ENCODE peak calls at places on chromosome 18, in seven cellular contexts. One of them, this sample, is unnamed.

GRCh38 chr18:25169701-25170100 is 182.3 kb downstream of the ZNF521 start:
- DNase-seq in brain microvascular endothelial cell: no peak
- DNase-seq in iris pigment epithelial cell: peak
- DNase-seq in H9: no peak
- DNase-seq in astrocyte: peak
- DNase-seq in NCI-H2029 treated with DMSO at 0.1 percent for 48 hours: no peak
- DNase-seq in fibroblast of lung: peak
- DNase-seq in this sample: no peak

GRCh38 chr18:13268035-13268700 is 49.6 kb downstream of the LDLRAD4 start:
- DNase-seq in brain microvascular endothelial cell: peak
- DNase-seq in iris pigment epithelial cell: peak
- DNase-seq in H9: peak
- DNase-seq in astrocyte: peak
- DNase-seq in NCI-H2029 treated with DMSO at 0.1 percent for 48 hours: no peak
- DNase-seq in fibroblast of lung: peak
- DNase-seq in this sample: peak

GRCh38 chr18:10403675-10404074 is 50.8 kb upstream of the APCDD1 start:
- DNase-seq in brain microvascular endothelial cell: no peak
- DNase-seq in iris pigment epithelial cell: no peak
- DNase-seq in H9: no peak
- DNase-seq in astrocyte: no peak
- DNase-seq in NCI-H2029 treated with DMSO at 0.1 percent for 48 hours: no peak
- DNase-seq in fibroblast of lung: no peak
- DNase-seq in this sample: no peak

GRCh38 chr18:38933322-38933721 is 1367.7 kb upstream of the CELF4 start:
- DNase-seq in brain microvascular endothelial cell: no peak
- DNase-seq in iris pigment epithelial cell: no peak
- DNase-seq in H9: no peak
- DNase-seq in astrocyte: no peak
- DNase-seq in NCI-H2029 treated with DMSO at 0.1 percent for 48 hours: no peak
- DNase-seq in fibroblast of lung: no peak
- DNase-seq in this sample: no peak

GRCh38 chr18:78799382-78800089 is 180.1 kb upstream of the SALL3 start:
- DNase-seq in brain microvascular endothelial cell: no peak
- DNase-seq in iris pigment epithelial cell: no peak
- DNase-seq in H9: no peak
- DNase-seq in astrocyte: no peak
- DNase-seq in NCI-H2029 treated with DMSO at 0.1 percent for 48 hours: no peak
- DNase-seq in fibroblast of lung: no peak
- DNase-seq in this sample: no peak

GRCh38 chr18:14089781-14090180 is 42.5 kb downstream of the ZNF519 start:
- DNase-seq in brain microvascular endothelial cell: no peak
- DNase-seq in iris pigment epithelial cell: no peak
- DNase-seq in H9: no peak
- DNase-seq in astrocyte: peak
- DNase-seq in NCI-H2029 treated with DMSO at 0.1 percent for 48 hours: no peak
- DNase-seq in fibroblast of lung: peak
- DNase-seq in this sample: no peak

GRCh38 chr18:49022311-49023280 is 71.8 kb upstream of the SMAD7 start:
- DNase-seq in brain microvascular endothelial cell: no peak
- DNase-seq in iris pigment epithelial cell: no peak
- DNase-seq in H9: peak
- DNase-seq in astrocyte: no peak
- DNase-seq in NCI-H2029 treated with DMSO at 0.1 percent for 48 hours: no peak
- DNase-seq in fibroblast of lung: no peak
- DNase-seq in this sample: peak

GRCh38 chr18:5463390-5463789 is 80.4 kb downstream of the EPB41L3 start:
- DNase-seq in brain microvascular endothelial cell: peak
- DNase-seq in iris pigment epithelial cell: peak
- DNase-seq in H9: no peak
- DNase-seq in astrocyte: peak
- DNase-seq in NCI-H2029 treated with DMSO at 0.1 percent for 48 hours: no peak
- DNase-seq in fibroblast of lung: peak
- DNase-seq in this sample: no peak

This sample was measured in SJSA1.